ENCODE peak calls at places on chromosome 17, in seven cellular contexts. J, F, R, T, O, Y and L are unnamed samples.

GRCh38 chr17:69597898-69598692 is 183.6 kb downstream of the MAP2K6 start:
- DNase-seq in O (no peak), R (no peak), J (no peak), F (peak), T (no peak), Y (no peak), L (no peak)

GRCh38 chr17:36993227-36993626 is 44.5 kb downstream of the AATF start:
- DNase-seq in T (no peak), F (no peak), O (no peak), R (no peak), Y (no peak), J (no peak), L (peak)

GRCh38 chr17:81387235-81388060 is 7.8 kb upstream of the BAHCC1 start:
- DNase-seq in T (no peak), F (peak), O (peak), Y (peak), J (peak), R (peak), L (peak)

GRCh38 chr17:51263001-51263400 is 2.7 kb downstream of the UTP18 start:
- DNase-seq in O (no peak), T (no peak), J (no peak), R (no peak), Y (no peak), F (peak), L (no peak)

GRCh38 chr17:14515015-14515414 is 214.1 kb downstream of the HS3ST3B1 start:
- DNase-seq in F (peak), J (no peak), R (no peak), O (no peak), T (no peak), Y (no peak), L (no peak)

GRCh38 chr17:40516581-40517285 is 15.3 kb upstream of the TNS4 start:
- DNase-seq in O (no peak), R (peak), Y (no peak), J (peak), T (no peak), F (no peak), L (peak)

GRCh38 chr17:54239291-54239690 is 416.6 kb downstream of the KIF2B start:
- DNase-seq in J (no peak), O (no peak), F (no peak), R (no peak), Y (no peak), T (no peak), L (no peak)

GRCh38 chr17:36674278-36674650 is 72.9 kb downstream of the MRM1 start:
- DNase-seq in T (no peak), R (peak), O (no peak), Y (no peak), F (no peak), J (no peak), L (no peak)

GRCh38 chr17:80755650-80756405 is 211.2 kb downstream of the RPTOR start:
- DNase-seq in F (no peak), J (no peak), Y (no peak), R (no peak), O (no peak), T (no peak), L (no peak)